ENCODE peak calls at places on chromosomes 7 and 10, in five cellular contexts. Y is A549, H is HCT116, R is HepG2, T is GM12878. P is an unnamed sample.

GRCh38 chr7:158400601-158401225 is 186.9 kb downstream of the PTPRN2 start:
- DNase-seq in H (no peak), R (no peak), Y (no peak), T (no peak), P (no peak)

GRCh38 chr10:126902157-126902556 is 3.1 kb upstream of the DOCK1 start:
- DNase-seq in Y (peak), H (peak), T (no peak), R (peak), P (no peak)

GRCh38 chr10:11783558-11783865 is 39.6 kb upstream of the PROSER2 start:
- DNase-seq in T (no peak), Y (no peak), R (no peak), H (no peak), P (no peak)

GRCh38 chr7:130423636-130424035 is 17.2 kb downstream of the CEP41 start:
- DNase-seq in H (no peak), R (no peak), Y (no peak), T (no peak), P (no peak)

GRCh38 chr10:20817646-20818045 is 79.5 kb downstream of the NEBL start:
- DNase-seq in T (no peak), R (no peak), H (no peak), Y (no peak), P (no peak)

GRCh38 chr10:78780551-78780961 is 288.2 kb upstream of the ZMIZ1 start:
- DNase-seq in R (no peak), Y (no peak), H (no peak), T (no peak), P (no peak)

GRCh38 chr10:53491774-53492173 is 719.2 kb upstream of the MBL2 start:
- DNase-seq in H (no peak), T (no peak), Y (no peak), R (no peak), P (no peak)

GRCh38 chr7:128098629-128099028 is 67.4 kb upstream of the LRRC4 start:
- DNase-seq in T (no peak), Y (no peak), R (no peak), H (no peak), P (no peak)

GRCh38 chr10:28909875-28910274 is 232.6 kb downstream of the BAMBI start:
- DNase-seq in H (no peak), R (no peak), Y (no peak), T (no peak), P (no peak)

GRCh38 chr7:79176859-79177477 is 276.5 kb downstream of the MAGI2 start:
- DNase-seq in H (peak), T (no peak), R (peak), Y (peak), P (peak)

GRCh38 chr7:2930310-2931033 is 86.4 kb upstream of the GNA12 start:
- DNase-seq in H (no peak), R (no peak), T (no peak), Y (no peak), P (no peak)

GRCh38 chr10:4532976-4533375 is 293.0 kb upstream of the AKR1E2 start:
- DNase-seq in R (no peak), H (no peak), T (no peak), Y (no peak), P (no peak)

GRCh38 chr7:12458520-12459131 is 55.0 kb upstream of the VWDE start:
- DNase-seq in H (peak), R (peak), Y (peak), T (no peak), P (peak)

GRCh38 chr7:112135815-112136706 is 70.1 kb downstream of the DOCK4 start:
- DNase-seq in R (peak), Y (no peak), H (no peak), T (no peak), P (no peak)

DNA sequence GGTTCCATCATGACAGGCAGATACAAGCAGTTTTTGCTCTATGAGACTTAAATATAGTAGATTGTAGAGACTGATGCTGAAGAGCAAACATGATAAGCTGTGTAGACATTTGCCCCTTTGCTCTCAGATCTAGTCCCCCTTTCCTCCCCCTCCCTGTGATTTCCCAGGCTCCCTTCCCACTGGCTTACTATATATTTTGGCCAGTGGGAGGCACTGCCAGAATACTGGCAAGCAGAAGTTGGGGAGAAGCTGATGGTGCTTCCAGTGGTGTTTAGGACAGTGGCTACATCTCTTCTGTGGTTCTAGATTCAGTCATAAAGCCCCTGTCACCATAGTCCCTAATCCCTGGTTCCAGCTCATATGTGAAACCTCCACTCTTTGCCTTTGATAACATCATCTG is 156.1 kb upstream of the STEAP4 start:
- DNase-seq in Y (no peak), T (no peak), R (no peak), H (no peak), P (no peak)
- TF ChIP-seq POLR2A in Y (no peak), T (no peak), R (no peak), H (no peak), P (no peak)

GRCh38 chr7:115297651-115298050 is 375.8 kb downstream of the MDFIC start:
- DNase-seq in T (no peak), Y (peak), H (peak), R (no peak), P (no peak)
- TF ChIP-seq MAX in T (no peak), Y (no peak), H (no peak), R (no peak), P (no peak)

GRCh38 chr10:42782446-42783180 is at the start of gene BMS1:
- DNase-seq in H (peak), T (peak), R (peak), Y (peak), P (peak)
- TF ChIP-seq POLR2A in H (peak), T (peak), R (peak), Y (peak), P (peak)

DNA sequence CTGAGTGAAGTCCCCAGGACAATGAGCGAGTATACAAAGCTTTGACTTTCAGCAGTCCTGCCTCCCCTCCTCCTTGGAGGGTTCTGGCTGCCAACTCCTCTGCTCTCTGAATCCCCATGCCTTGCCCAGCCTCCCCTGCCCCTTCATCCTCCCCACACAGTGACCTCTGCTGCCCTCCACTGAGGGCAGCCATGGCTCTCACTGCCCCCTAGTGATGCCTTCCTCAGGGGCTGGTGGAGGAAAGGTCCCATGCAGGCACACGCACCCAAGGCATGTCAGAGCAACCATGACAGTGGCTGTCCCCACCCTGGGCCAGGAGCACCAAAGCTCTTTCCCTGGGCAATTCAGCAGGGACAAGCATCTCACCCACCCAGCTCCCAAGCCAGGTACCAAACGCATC is 40.9 kb downstream of the FRMPD2 start:
- DNase-seq in R (no peak), H (no peak), Y (no peak), T (no peak), P (no peak)
- TF ChIP-seq MAX in R (no peak), H (no peak), Y (no peak), T (no peak), P (no peak)

GRCh38 chr7:5425507-5426225 is 2.0 kb upstream of the TNRC18 start:
- DNase-seq in Y (peak), T (no peak), H (no peak), R (peak), P (peak)

GRCh38 chr7:5424689-5425506 is 1.3 kb upstream of the TNRC18 start:
- DNase-seq in R (peak), Y (no peak), T (no peak), H (no peak), P (peak)

GRCh38 chr7:5422324-5423271 is 1.0 kb downstream of the TNRC18 start:
- DNase-seq in R (peak), Y (no peak), H (no peak), T (no peak), P (peak)

GRCh38 chr7:5423272-5423843 is at the start of gene TNRC18:
- DNase-seq in R (no peak), T (no peak), Y (no peak), H (no peak), P (peak)

DNA sequence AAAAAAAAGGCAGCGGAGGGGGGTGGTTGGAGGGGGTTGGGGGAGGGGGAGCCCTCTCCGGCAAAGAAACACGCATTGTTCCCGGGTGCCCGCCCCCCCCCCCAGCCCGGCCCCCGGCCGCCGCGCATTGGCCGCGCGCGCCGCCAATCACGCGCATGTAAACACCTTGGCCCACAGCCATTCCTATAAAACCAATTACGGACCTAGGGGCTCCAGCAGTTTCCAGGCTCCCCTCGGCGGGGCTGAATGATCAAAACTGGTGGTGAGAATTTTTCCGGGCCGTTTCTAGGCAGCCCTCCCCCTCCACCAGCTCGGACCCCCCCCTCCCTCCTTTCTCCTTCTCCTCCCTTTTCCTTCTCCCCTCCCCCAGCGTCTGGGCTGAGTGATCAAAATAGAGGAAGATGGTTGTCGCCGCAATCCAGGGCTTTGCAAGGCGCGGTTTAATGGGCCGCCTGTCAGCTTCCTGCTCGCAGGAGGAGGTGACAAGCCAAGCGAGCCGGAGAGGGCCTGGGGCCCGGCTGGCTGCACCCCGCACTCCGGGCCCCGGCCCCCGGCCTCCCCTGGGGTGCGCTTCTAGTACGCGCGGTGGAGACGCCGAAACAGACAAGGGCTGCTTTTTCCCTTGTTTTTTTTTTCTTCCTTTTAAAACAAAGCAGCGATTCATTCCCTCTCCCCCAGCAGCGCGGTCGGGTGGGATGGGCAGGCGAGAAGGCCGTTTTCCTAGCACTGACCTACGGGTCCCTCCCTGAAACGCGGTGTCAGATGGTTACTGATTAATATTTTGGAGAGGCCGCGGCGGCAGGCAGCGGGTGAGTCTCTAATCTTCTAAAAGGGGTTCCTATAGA is 432 bp upstream of the TNRC18 start:
- DNase-seq in Y (peak), R (peak), H (peak), T (no peak), P (peak)
- TF ChIP-seq POLR2A in Y (no peak), R (peak), H (peak), T (no peak), P (peak)

GRCh38 chr10:6418613-6419216 is 161.4 kb downstream of the PRKCQ start:
- DNase-seq in Y (no peak), H (no peak), R (no peak), T (no peak), P (no peak)
- TF ChIP-seq MAX in Y (no peak), H (no peak), R (no peak), T (no peak), P (no peak)

GRCh38 chr10:123136221-123136805 is 543 bp downstream of the HMX3 start:
- DNase-seq in R (no peak), T (no peak), Y (no peak), H (no peak), P (peak)

GRCh38 chr10:123139165-123139520 is 3.4 kb downstream of the HMX3 start:
- DNase-seq in H (no peak), T (no peak), Y (no peak), R (no peak), P (no peak)

GRCh38 chr10:123135415-123136141 is at the start of gene HMX3:
- DNase-seq in R (no peak), T (no peak), H (no peak), Y (no peak), P (peak)

GRCh38 chr10:123134915-123135414 is 805 bp upstream of the HMX3 start:
- DNase-seq in H (no peak), Y (no peak), R (no peak), T (no peak), P (peak)

DNA sequence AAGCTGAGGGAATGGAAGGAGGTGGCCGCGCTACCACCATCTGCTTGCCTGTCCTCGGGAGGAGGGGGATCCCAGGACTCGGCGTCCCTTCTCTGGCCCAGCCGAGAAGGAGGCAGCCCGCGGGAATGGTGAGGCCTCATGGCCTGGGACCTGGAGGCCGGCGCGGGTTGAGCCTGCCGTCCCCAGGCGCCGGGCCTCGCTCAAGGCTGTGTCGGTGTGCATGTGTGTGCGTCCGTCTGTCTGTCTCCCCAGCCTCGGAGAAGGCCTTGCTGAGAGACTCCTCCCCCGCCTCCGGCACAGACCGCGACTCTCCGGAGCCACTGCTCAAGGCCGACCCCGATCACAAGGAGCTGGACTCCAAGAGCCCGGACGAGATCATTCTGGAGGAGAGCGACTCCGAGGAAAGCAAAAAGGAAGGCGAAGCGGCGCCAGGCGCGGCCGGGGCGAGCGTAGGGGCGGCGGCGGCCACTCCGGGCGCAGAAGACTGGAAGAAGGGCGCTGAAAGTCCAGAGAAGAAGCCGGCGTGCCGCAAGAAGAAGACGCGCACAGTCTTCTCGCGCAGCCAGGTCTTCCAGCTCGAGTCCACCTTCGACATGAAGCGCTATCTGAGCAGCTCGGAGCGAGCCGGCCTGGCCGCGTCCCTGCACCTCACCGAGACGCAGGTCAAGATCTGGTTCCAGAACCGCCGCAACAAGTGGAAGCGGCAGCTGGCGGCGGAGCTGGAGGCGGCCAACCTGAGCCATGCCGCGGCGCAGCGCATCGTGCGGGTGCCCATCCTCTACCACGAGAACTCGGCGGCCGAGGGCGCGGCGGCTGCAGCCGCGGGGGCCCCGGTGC is 1.3 kb downstream of the HMX3 start:
- DNase-seq in H (no peak), T (no peak), R (no peak), Y (peak), P (peak)
- TF ChIP-seq POLR2A in H (no peak), T (peak), R (no peak), Y (no peak), P (peak)

GRCh38 chr10:110499796-110500514 is 2.2 kb downstream of the DUSP5 start:
- DNase-seq in Y (peak), R (no peak), H (no peak), T (no peak), P (no peak)
- TF ChIP-seq MAX in Y (peak), R (no peak), H (no peak), T (no peak), P (no peak)

DNA sequence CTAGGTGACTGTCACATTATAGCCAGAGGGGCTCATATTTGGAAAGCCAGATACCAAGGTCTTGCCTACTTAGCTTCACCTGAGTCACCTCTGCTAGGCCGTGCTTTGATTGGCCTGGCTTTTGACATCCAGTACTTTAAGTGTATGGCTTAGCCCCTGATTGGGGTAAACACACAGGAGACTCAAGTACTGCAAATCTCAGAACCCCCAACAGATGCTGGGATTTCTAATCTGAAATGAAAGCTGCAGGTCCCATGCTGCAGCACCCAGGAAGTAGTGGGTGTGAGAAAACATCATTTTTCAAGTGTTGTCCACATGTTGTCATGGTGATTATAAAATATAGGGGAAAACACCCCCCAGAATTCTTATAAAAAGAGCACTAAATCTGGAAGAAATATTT is 76.2 kb downstream of the WIPF3 start:
- DNase-seq in R (no peak), T (no peak), H (no peak), Y (no peak), P (no peak)
- TF ChIP-seq POLR2A in R (no peak), T (no peak), H (no peak), Y (no peak), P (no peak)

GRCh38 chr10:92009445-92009844 is 85.9 kb downstream of the BTAF1 start:
- DNase-seq in Y (no peak), T (no peak), H (no peak), R (no peak), P (no peak)

GRCh38 chr10:92010026-92010713 is 86.6 kb downstream of the BTAF1 start:
- DNase-seq in Y (no peak), H (no peak), R (peak), T (no peak), P (no peak)

GRCh38 chr10:92014620-92015019 is 91.0 kb downstream of the BTAF1 start:
- DNase-seq in H (no peak), T (no peak), Y (no peak), R (no peak), P (no peak)

GRCh38 chr10:92005978-92006377 is 82.4 kb downstream of the BTAF1 start:
- DNase-seq in R (no peak), Y (no peak), T (no peak), H (no peak), P (no peak)

GRCh38 chr10:92011560-92012214 is 88.1 kb downstream of the BTAF1 start:
- DNase-seq in H (peak), T (no peak), R (peak), Y (peak), P (peak)
- TF ChIP-seq MAX in H (peak), T (no peak), R (no peak), Y (peak), P (no peak)

P was measured in NB4.